ENCODE peak calls at places on chromosomes 5 and 9, in five cellular contexts. D is activated B cell treated with CpG ODN at 0.5 μM for 24 hours, K is RCC 7860, C is mucosa of descending colon, X is NCI-H510A treated with DMSO at 0.1 percent for 48 hours. U is an unnamed sample.

GRCh38 chr5:179227196-179227577 is 118.1 kb downstream of the ADAMTS2 start:
- DNase-seq in C (no peak), K (no peak), X (no peak), D (no peak), U (peak; percentile 71)

GRCh38 chr5:93100433-93100832 is 480.6 kb downstream of the NR2F1-AS1 start:
- DNase-seq in C (no peak), D (no peak), X (no peak), K (no peak), U (no peak)

GRCh38 chr5:138975098-138975847 is 100.1 kb upstream of the LRRTM2 start:
- DNase-seq in X (peak; percentile 53), D (no peak), K (peak; percentile 83), C (peak; percentile 46), U (no peak)

GRCh38 chr5:168734657-168735344 is 155.6 kb upstream of the PANK3 start:
- DNase-seq in C (no peak), K (no peak), D (no peak), X (no peak), U (no peak)

GRCh38 chr9:131815971-131816873 is 76.3 kb upstream of the RAPGEF1 start:
- DNase-seq in C (no peak), D (no peak), K (no peak), X (peak; percentile 68), U (no peak)

GRCh38 chr9:120411862-120412424 is 168.0 kb downstream of the CDK5RAP2 start:
- DNase-seq in X (no peak), D (no peak), C (no peak), K (no peak), U (no peak)

GRCh38 chr5:177601577-177602457 is 1.9 kb downstream of the B4GALT7 start:
- DNase-seq in X (no peak), K (no peak), C (no peak), D (no peak), U (no peak)

GRCh38 chr5:149333711-149334443 is 11.4 kb upstream of the GRPEL2 start:
- DNase-seq in K (no peak), C (no peak), D (no peak), X (no peak), U (no peak)

GRCh38 chr9:127568971-127569818 is 42.9 kb upstream of the STXBP1 start:
- DNase-seq in D (peak; percentile 68), C (peak; percentile 89), K (peak; percentile 59), X (peak; percentile 76), U (no peak)

GRCh38 chr9:34072868-34073590 is 24.3 kb upstream of the UBAP2 start:
- DNase-seq in C (peak; percentile 66), K (peak; percentile 56), D (no peak), X (peak; percentile 29), U (no peak)

U was measured in chondrocyte.